ENCODE peak calls at places on chromosomes 4 and X, in nine cellular contexts. O is activated CD8-positive, alpha-beta T cell treated with anti-CD3 and anti-CD28 coated beads for 36 hours; N is A673; B is body of pancreas; W is neural crest cell; C is lower leg skin; E is BJ; V is WERI-Rb-1; L is HFFc6. A is an unnamed sample.
A peak's percentile ranks its signal among the peaks of the same experiment; 100 is the strongest.

GRCh38 chrX:136747003-136747986 is 33.4 kb downstream of the ARHGEF6 start:
- DNase-seq in C (no peak), L (no peak), E (no peak), W (no peak), O (peak; percentile 66), V (no peak), N (no peak), B (no peak), A (no peak)

GRCh38 chrX:105552395-105552794 is 269.9 kb upstream of the NRK start:
- DNase-seq in B (no peak), E (no peak), V (no peak), O (no peak), C (no peak), L (peak; percentile 10), W (no peak), N (no peak), A (no peak)

GRCh38 chr4:8352368-8353157 is 83.0 kb downstream of the HTRA3 start:
- DNase-seq in V (peak; percentile 3), C (peak; percentile 83), L (no peak), B (no peak), N (no peak), E (no peak), O (no peak), W (no peak), A (no peak)

GRCh38 chr4:1547131-1547862 is 136.8 kb downstream of the FAM53A start:
- DNase-seq in L (no peak), N (no peak), B (no peak), W (no peak), V (no peak), O (no peak), C (no peak), E (no peak), A (no peak)

GRCh38 chr4:53986062-53986461 is 78.3 kb downstream of the CHIC2 start:
- DNase-seq in L (no peak), B (no peak), N (no peak), E (no peak), W (no peak), C (no peak), V (no peak), O (no peak), A (no peak)

GRCh38 chr4:5166377-5166776 is 115.1 kb downstream of the STK32B start:
- DNase-seq in L (no peak), W (no peak), C (no peak), N (peak; percentile 59), E (no peak), V (peak; percentile 22), O (no peak), B (no peak), A (no peak)

GRCh38 chr4:109730294-109731051 is 603 bp upstream of the PLA2G12A start:
- DNase-seq in E (peak; percentile 9), C (peak; percentile 87), N (peak; percentile 56), W (peak; percentile 42), O (no peak), B (peak; percentile 73), L (peak; percentile 31), V (peak; percentile 73), A (peak; percentile 70)

GRCh38 chr4:131499139-131499873 is 1649.8 kb upstream of the PCDH10 start:
- DNase-seq in O (no peak), L (peak; percentile 44), C (no peak), V (no peak), N (no peak), E (no peak), B (no peak), W (no peak), A (no peak)

GRCh38 chrX:29693912-29694311 is 521.5 kb upstream of the MAGEB2 start:
- DNase-seq in V (no peak), W (no peak), L (no peak), N (no peak), C (no peak), O (no peak), E (no peak), B (no peak), A (no peak)

GRCh38 chrX:25013593-25014365 is 2.0 kb downstream of the ARX start:
- DNase-seq in E (no peak), N (no peak), B (no peak), L (no peak), V (no peak), O (no peak), C (no peak), W (no peak), A (no peak)

GRCh38 chrX:38811515-38812239 is 10.4 kb downstream of the MID1IP1 start:
- DNase-seq in L (no peak), V (no peak), B (no peak), W (no peak), O (peak; percentile 39), C (no peak), N (no peak), E (no peak), A (no peak)

GRCh38 chr4:98700630-98701029 is 42.2 kb upstream of the TSPAN5 start:
- DNase-seq in O (no peak), W (no peak), V (no peak), B (no peak), E (no peak), N (no peak), C (no peak), L (no peak), A (no peak)

GRCh38 chrX:85109235-85109634 is 105.6 kb downstream of the APOOL start:
- DNase-seq in W (no peak), O (peak; percentile 12), B (peak; percentile 55), V (peak; percentile 54), L (no peak), N (peak; percentile 42), C (no peak), E (no peak), A (no peak)

GRCh38 chr4:37463033-37463432 is 218.5 kb downstream of the NWD2 start:
- DNase-seq in L (no peak), N (no peak), V (no peak), C (no peak), O (no peak), B (no peak), W (no peak), E (no peak), A (no peak)

GRCh38 chr4:48403358-48403757 is 62.0 kb downstream of the SLAIN2 start:
- DNase-seq in C (no peak), E (no peak), B (no peak), L (no peak), O (no peak), V (no peak), N (no peak), W (no peak), A (no peak)

GRCh38 chr4:128986908-128987307 is 106.4 kb downstream of the SCLT1 start:
- DNase-seq in E (no peak), L (no peak), N (no peak), W (no peak), O (no peak), C (no peak), V (no peak), B (no peak), A (no peak)

GRCh38 chrX:1472975-1473374 is 20.3 kb upstream of the ASMTL start:
- DNase-seq in L (no peak), W (no peak), B (no peak), E (no peak), C (no peak), O (peak; percentile 2), N (no peak), V (no peak), A (no peak)

DNA sequence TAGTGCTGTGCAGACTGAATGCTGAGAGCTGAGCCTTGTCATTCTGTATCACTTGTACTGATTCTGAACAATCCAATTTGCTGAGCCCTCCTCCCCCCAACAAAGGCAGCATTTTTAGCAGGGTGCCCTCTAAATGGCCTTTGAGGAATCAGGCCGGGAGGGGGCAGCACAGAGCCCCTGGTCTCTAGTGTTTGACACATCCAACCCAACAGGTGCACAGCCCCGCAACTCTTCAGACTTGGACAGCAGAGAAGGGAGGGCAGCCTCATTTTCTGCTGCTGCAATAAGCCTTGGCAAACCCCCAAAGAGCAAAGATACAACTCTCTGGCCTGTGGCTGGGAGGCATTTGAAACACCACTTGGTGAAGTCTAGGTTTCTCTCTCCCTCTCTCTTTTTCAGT is 3.4 kb downstream of the ATP1B4 start:
- DNase-seq in L (no peak), N (peak; percentile 42), W (no peak), C (peak; percentile 85), O (peak; percentile 68), V (peak; percentile 56), E (no peak), B (peak; percentile 80), A (no peak)
- TF ChIP-seq CTCF in L (peak; percentile 66), N (peak; percentile 65), W (peak; percentile 51), C (no peak), O (peak; percentile 19), V (peak; percentile 62), E (peak; percentile 37), B (no peak), A (peak; percentile 77)

GRCh38 chr4:147110968-147111367 is 165.3 kb upstream of the TTC29 start:
- DNase-seq in N (peak; percentile 55), L (peak; percentile 12), V (no peak), C (no peak), E (no peak), B (no peak), W (no peak), O (no peak), A (no peak)
- TF ChIP-seq CTCF in N (peak; percentile 57), L (peak; percentile 57), V (peak; percentile 23), C (no peak), E (peak; percentile 4), B (no peak), W (peak; percentile 48), O (no peak), A (no peak)

DNA sequence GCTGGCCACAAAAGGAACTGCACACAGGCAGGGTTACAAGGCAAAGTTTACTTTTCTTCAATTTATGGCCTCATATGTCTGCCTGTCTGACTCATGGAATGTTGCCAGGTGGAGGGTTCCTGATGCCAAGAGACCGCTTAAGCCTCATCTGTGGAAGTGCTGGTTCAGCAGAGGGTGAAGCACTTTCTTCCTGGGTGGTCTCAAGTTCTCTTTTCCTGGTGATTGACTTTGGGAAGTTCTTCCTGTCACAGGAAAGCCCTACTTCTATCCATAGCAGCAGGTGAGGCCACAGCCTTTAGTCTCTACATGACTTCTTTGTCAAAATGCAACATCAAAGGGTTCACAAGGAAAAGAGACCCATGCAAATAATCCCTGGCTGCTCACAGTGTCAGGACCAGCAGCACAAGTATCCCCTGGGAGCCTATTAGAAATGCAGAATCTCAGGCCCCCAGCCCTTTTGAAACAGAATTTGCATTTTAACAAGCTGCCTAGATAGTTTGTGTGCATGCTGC is 81.4 kb upstream of the IGFBP7 start:
- DNase-seq in E (no peak), O (no peak), W (no peak), N (peak; percentile 5), L (no peak), C (no peak), B (peak; percentile 50), V (no peak), A (no peak)
- TF ChIP-seq CTCF in E (no peak), O (no peak), W (no peak), N (no peak), L (no peak), C (no peak), B (no peak), V (no peak), A (no peak)

DNA sequence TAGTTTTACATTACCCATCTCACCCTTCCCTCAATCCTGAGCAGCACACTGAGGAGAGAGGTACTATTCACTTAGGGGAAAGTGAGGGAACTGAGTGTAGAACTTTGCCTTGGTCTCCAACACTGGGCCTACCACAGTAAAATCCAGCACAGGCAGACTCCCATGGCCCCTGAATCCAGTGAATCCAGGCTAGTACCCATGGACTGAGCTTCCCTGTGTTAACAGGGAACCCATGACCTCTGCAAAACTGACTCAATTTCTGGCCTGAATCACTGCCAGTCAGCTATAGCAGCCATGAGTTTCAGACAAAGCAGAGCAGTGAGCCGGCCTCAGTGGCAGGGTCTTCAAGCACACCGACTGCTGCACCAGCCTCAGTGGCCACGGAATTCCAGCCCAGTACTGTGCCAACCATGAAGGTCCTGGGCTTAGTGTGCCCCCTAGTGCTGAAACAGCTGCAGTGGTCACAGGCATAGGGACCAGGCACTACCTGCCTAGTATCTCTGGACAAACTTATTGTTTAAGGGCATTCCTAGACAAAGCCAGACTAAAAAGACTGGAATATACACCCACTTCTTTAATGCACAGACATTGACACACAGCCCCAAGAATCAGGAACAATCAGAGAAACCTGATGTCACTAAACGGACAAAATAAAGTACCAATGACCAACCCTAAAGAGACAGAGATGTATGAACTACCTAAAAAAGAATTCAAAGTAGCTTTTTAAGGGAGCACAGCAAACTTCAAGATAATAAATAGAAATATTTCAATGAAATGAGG is 127.4 kb upstream of the RPL34 start:
- DNase-seq in E (no peak), C (no peak), V (peak; percentile 60), B (no peak), W (peak; percentile 25), O (peak; percentile 41), L (no peak), N (peak; percentile 58), A (peak; percentile 1)
- TF ChIP-seq CTCF in E (peak; percentile 63), C (no peak), V (peak; percentile 91), B (no peak), W (peak; percentile 61), O (peak; percentile 64), L (peak; percentile 72), N (peak; percentile 74), A (peak; percentile 80)

A was measured in GM06990.